ENCODE peak calls at places on chromosomes 2 and 18, in eight cellular contexts. One of them, this sample, is unnamed.

GRCh38 chr2:143345887-143346612 is 216.8 kb downstream of the ARHGAP15 start:
- DNase-seq in pancreas: no peak
- DNase-seq in left lung: no peak
- DNase-seq in fibroblast of mammary gland: no peak
- DNase-seq in ovary: no peak
- DNase-seq in fibroblast of villous mesenchyme: no peak
- DNase-seq in SK-N-SH: no peak
- DNase-seq in cardiac muscle cell: no peak
- DNase-seq in this sample: no peak

GRCh38 chr2:195677884-195678283 is 20.9 kb downstream of the SLC39A10 start:
- DNase-seq in pancreas: no peak
- DNase-seq in left lung: no peak
- DNase-seq in fibroblast of mammary gland: no peak
- DNase-seq in ovary: no peak
- DNase-seq in fibroblast of villous mesenchyme: no peak
- DNase-seq in SK-N-SH: no peak
- DNase-seq in cardiac muscle cell: no peak
- DNase-seq in this sample: no peak

GRCh38 chr2:56053679-56054078 is 130.1 kb upstream of the EFEMP1 start:
- DNase-seq in pancreas: no peak
- DNase-seq in left lung: no peak
- DNase-seq in fibroblast of mammary gland: no peak
- DNase-seq in ovary: no peak
- DNase-seq in fibroblast of villous mesenchyme: no peak
- DNase-seq in SK-N-SH: no peak
- DNase-seq in cardiac muscle cell: no peak
- DNase-seq in this sample: no peak

GRCh38 chr2:96153991-96154431 is 8.8 kb upstream of the DUSP2 start:
- DNase-seq in pancreas: no peak
- DNase-seq in left lung: peak
- DNase-seq in fibroblast of mammary gland: no peak
- DNase-seq in ovary: peak
- DNase-seq in fibroblast of villous mesenchyme: no peak
- DNase-seq in SK-N-SH: peak
- DNase-seq in cardiac muscle cell: no peak
- DNase-seq in this sample: no peak

GRCh38 chr2:220198911-220199310 is 571.5 kb downstream of the SLC4A3 start:
- DNase-seq in pancreas: no peak
- DNase-seq in left lung: no peak
- DNase-seq in fibroblast of mammary gland: peak
- DNase-seq in ovary: peak
- DNase-seq in fibroblast of villous mesenchyme: peak
- DNase-seq in SK-N-SH: no peak
- DNase-seq in cardiac muscle cell: no peak
- DNase-seq in this sample: peak

GRCh38 chr2:189657867-189658266 is 3.4 kb upstream of the ASNSD1 start:
- DNase-seq in pancreas: no peak
- DNase-seq in left lung: peak
- DNase-seq in fibroblast of mammary gland: no peak
- DNase-seq in ovary: peak
- DNase-seq in fibroblast of villous mesenchyme: peak
- DNase-seq in SK-N-SH: no peak
- DNase-seq in cardiac muscle cell: peak
- DNase-seq in this sample: peak

GRCh38 chr2:217804786-217805678 is 197.8 kb downstream of the TNS1 start:
- DNase-seq in pancreas: no peak
- DNase-seq in left lung: no peak
- DNase-seq in fibroblast of mammary gland: no peak
- DNase-seq in ovary: no peak
- DNase-seq in fibroblast of villous mesenchyme: no peak
- DNase-seq in SK-N-SH: peak
- DNase-seq in cardiac muscle cell: no peak
- DNase-seq in this sample: peak

GRCh38 chr2:37471994-37472393 is 127.6 kb downstream of the QPCT start:
- DNase-seq in pancreas: no peak
- DNase-seq in left lung: no peak
- DNase-seq in fibroblast of mammary gland: peak
- DNase-seq in ovary: no peak
- DNase-seq in fibroblast of villous mesenchyme: peak
- DNase-seq in SK-N-SH: no peak
- DNase-seq in cardiac muscle cell: no peak
- DNase-seq in this sample: peak

GRCh38 chr2:106851475-106851874 is 34.5 kb downstream of the ST6GAL2 start:
- DNase-seq in pancreas: no peak
- DNase-seq in left lung: no peak
- DNase-seq in fibroblast of mammary gland: no peak
- DNase-seq in ovary: no peak
- DNase-seq in fibroblast of villous mesenchyme: no peak
- DNase-seq in SK-N-SH: no peak
- DNase-seq in cardiac muscle cell: no peak
- DNase-seq in this sample: no peak

GRCh38 chr2:23618696-23619530 is 233.9 kb downstream of the KLHL29 start:
- DNase-seq in pancreas: peak
- DNase-seq in left lung: peak
- DNase-seq in fibroblast of mammary gland: no peak
- DNase-seq in ovary: no peak
- DNase-seq in fibroblast of villous mesenchyme: no peak
- DNase-seq in SK-N-SH: peak
- DNase-seq in cardiac muscle cell: no peak
- DNase-seq in this sample: peak

GRCh38 chr2:1886405-1886992 is 142.2 kb upstream of the PXDN start:
- DNase-seq in pancreas: no peak
- DNase-seq in left lung: peak
- DNase-seq in fibroblast of mammary gland: peak
- DNase-seq in ovary: peak
- DNase-seq in fibroblast of villous mesenchyme: peak
- DNase-seq in SK-N-SH: peak
- DNase-seq in cardiac muscle cell: peak
- DNase-seq in this sample: peak

DNA sequence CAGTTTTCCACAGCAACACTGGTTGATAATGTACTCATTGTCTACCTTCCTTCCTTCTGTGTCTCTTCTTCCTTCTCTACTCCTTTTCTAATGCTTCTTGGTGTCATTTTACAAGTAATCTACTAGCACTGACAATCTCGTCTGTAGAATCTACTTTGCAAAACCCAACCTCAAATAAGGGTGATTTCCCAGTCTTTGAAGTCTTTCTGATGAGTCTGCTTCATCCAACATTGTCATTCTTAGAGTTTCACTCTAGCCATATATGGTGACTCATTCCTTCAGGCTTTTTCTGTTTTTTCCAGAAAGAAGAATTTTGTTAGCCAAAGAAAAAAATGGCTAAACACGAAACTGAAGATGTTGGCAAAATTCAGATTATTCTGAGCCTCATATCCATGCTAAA is 288.7 kb downstream of the MBD2 start:
- DNase-seq in pancreas: no peak
- DNase-seq in left lung: no peak
- DNase-seq in fibroblast of mammary gland: no peak
- DNase-seq in ovary: no peak
- DNase-seq in fibroblast of villous mesenchyme: no peak
- DNase-seq in SK-N-SH: no peak
- DNase-seq in cardiac muscle cell: no peak
- DNase-seq in this sample: no peak
- H3K4me3 ChIP-seq in pancreas: no peak
- H3K4me3 ChIP-seq in left lung: no peak
- H3K4me3 ChIP-seq in fibroblast of mammary gland: no peak
- H3K4me3 ChIP-seq in ovary: no peak
- H3K4me3 ChIP-seq in fibroblast of villous mesenchyme: no peak
- H3K4me3 ChIP-seq in SK-N-SH: no peak
- H3K4me3 ChIP-seq in cardiac muscle cell: no peak
- H3K4me3 ChIP-seq in this sample: no peak

GRCh38 chr2:231191896-231192872 is 6.2 kb upstream of the ARMC9 start:
- DNase-seq in pancreas: no peak
- DNase-seq in left lung: peak
- DNase-seq in fibroblast of mammary gland: peak
- DNase-seq in ovary: peak
- DNase-seq in fibroblast of villous mesenchyme: peak
- DNase-seq in SK-N-SH: peak
- DNase-seq in cardiac muscle cell: peak
- DNase-seq in this sample: peak
- TF ChIP-seq CTCF in pancreas: no peak
- TF ChIP-seq CTCF in left lung: peak
- TF ChIP-seq CTCF in fibroblast of mammary gland: peak
- TF ChIP-seq CTCF in ovary: peak
- TF ChIP-seq CTCF in fibroblast of villous mesenchyme: peak
- TF ChIP-seq CTCF in SK-N-SH: peak
- TF ChIP-seq CTCF in cardiac muscle cell: peak
- TF ChIP-seq CTCF in this sample: peak

GRCh38 chr18:12033643-12034025 is 52.3 kb downstream of the IMPA2 start:
- DNase-seq in pancreas: no peak
- DNase-seq in left lung: no peak
- DNase-seq in fibroblast of mammary gland: no peak
- DNase-seq in ovary: no peak
- DNase-seq in fibroblast of villous mesenchyme: no peak
- DNase-seq in SK-N-SH: no peak
- DNase-seq in cardiac muscle cell: no peak
- DNase-seq in this sample: no peak

GRCh38 chr18:12035481-12035880 is 54.2 kb downstream of the IMPA2 start:
- DNase-seq in pancreas: no peak
- DNase-seq in left lung: peak
- DNase-seq in fibroblast of mammary gland: no peak
- DNase-seq in ovary: no peak
- DNase-seq in fibroblast of villous mesenchyme: no peak
- DNase-seq in SK-N-SH: no peak
- DNase-seq in cardiac muscle cell: no peak
- DNase-seq in this sample: no peak

GRCh38 chr18:12036201-12036751 is 55.0 kb downstream of the IMPA2 start:
- DNase-seq in pancreas: peak
- DNase-seq in left lung: peak
- DNase-seq in fibroblast of mammary gland: no peak
- DNase-seq in ovary: no peak
- DNase-seq in fibroblast of villous mesenchyme: no peak
- DNase-seq in SK-N-SH: no peak
- DNase-seq in cardiac muscle cell: no peak
- DNase-seq in this sample: no peak

GRCh38 chr18:12032786-12033642 is 51.7 kb downstream of the IMPA2 start:
- DNase-seq in pancreas: no peak
- DNase-seq in left lung: peak
- DNase-seq in fibroblast of mammary gland: peak
- DNase-seq in ovary: no peak
- DNase-seq in fibroblast of villous mesenchyme: peak
- DNase-seq in SK-N-SH: no peak
- DNase-seq in cardiac muscle cell: no peak
- DNase-seq in this sample: peak

GRCh38 chr18:12034241-12035100 is 53.2 kb downstream of the IMPA2 start:
- DNase-seq in pancreas: no peak
- DNase-seq in left lung: peak
- DNase-seq in fibroblast of mammary gland: no peak
- DNase-seq in ovary: no peak
- DNase-seq in fibroblast of villous mesenchyme: no peak
- DNase-seq in SK-N-SH: no peak
- DNase-seq in cardiac muscle cell: no peak
- DNase-seq in this sample: no peak
- H3K4me3 ChIP-seq in pancreas: no peak
- H3K4me3 ChIP-seq in left lung: no peak
- H3K4me3 ChIP-seq in fibroblast of mammary gland: no peak
- H3K4me3 ChIP-seq in ovary: no peak
- H3K4me3 ChIP-seq in fibroblast of villous mesenchyme: no peak
- H3K4me3 ChIP-seq in SK-N-SH: no peak
- H3K4me3 ChIP-seq in cardiac muscle cell: no peak
- H3K4me3 ChIP-seq in this sample: no peak

GRCh38 chr18:57135705-57136104 is 11.2 kb upstream of the BOD1L2 start:
- DNase-seq in pancreas: no peak
- DNase-seq in left lung: no peak
- DNase-seq in fibroblast of mammary gland: no peak
- DNase-seq in ovary: no peak
- DNase-seq in fibroblast of villous mesenchyme: no peak
- DNase-seq in SK-N-SH: no peak
- DNase-seq in cardiac muscle cell: no peak
- DNase-seq in this sample: no peak
- TF ChIP-seq CTCF in pancreas: no peak
- TF ChIP-seq CTCF in left lung: no peak
- TF ChIP-seq CTCF in fibroblast of mammary gland: peak
- TF ChIP-seq CTCF in ovary: no peak
- TF ChIP-seq CTCF in fibroblast of villous mesenchyme: no peak
- TF ChIP-seq CTCF in SK-N-SH: peak
- TF ChIP-seq CTCF in cardiac muscle cell: no peak
- TF ChIP-seq CTCF in this sample: peak

GRCh38 chr18:48743046-48743445 is 204.2 kb downstream of the CTIF start:
- DNase-seq in pancreas: no peak
- DNase-seq in left lung: peak
- DNase-seq in fibroblast of mammary gland: peak
- DNase-seq in ovary: peak
- DNase-seq in fibroblast of villous mesenchyme: peak
- DNase-seq in SK-N-SH: peak
- DNase-seq in cardiac muscle cell: peak
- DNase-seq in this sample: peak
- H3K4me3 ChIP-seq in pancreas: no peak
- H3K4me3 ChIP-seq in left lung: no peak
- H3K4me3 ChIP-seq in fibroblast of mammary gland: no peak
- H3K4me3 ChIP-seq in ovary: no peak
- H3K4me3 ChIP-seq in fibroblast of villous mesenchyme: no peak
- H3K4me3 ChIP-seq in SK-N-SH: no peak
- H3K4me3 ChIP-seq in cardiac muscle cell: no peak
- H3K4me3 ChIP-seq in this sample: peak

DNA sequence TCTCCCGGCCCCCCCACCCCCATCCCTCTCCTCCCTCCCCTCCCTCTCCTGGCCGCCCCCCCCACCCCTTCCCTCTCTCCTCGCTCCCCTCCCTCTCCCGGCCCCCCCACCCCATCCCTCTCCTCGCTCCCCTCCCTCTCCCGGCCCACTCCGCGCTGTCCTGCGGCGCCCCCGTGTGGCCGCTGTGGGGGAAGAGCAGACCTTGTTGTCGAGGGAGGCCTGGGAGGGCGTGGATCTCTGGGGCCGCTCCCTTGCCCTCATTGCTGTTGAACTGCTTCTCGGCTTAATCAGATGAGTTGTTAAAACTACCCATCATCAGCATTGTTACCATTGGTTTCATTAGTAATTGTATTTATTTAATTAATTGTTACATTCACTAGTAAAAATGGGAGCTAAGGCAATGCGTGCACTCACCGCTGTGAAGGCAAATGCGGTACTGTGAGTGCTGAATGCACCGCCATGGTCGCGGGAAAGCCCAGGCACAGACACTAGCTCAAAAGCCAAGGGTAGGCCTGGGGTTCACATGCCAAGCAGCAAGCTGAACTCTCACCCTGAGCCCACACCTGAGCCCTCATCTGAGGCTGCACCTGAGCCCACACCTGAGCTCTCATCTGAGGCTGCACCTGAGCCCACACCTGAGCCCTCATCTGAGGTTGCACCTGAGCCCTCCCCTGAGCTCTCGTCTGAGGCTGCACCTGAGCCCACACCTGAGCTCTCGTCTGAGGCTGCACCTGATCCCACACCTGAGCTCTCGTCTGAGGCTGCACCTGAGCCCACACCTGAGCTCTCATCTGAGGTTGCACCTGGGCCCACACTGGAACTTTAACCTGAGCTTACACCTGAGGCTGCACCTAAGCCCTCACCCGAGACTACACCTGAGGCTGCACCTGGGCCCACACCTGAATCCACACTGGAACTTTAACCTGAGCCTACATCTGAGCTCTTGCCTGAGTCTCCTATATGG is 8.8 kb downstream of the RTP5 start:
- DNase-seq in pancreas: peak
- DNase-seq in left lung: no peak
- DNase-seq in fibroblast of mammary gland: peak
- DNase-seq in ovary: peak
- DNase-seq in fibroblast of villous mesenchyme: peak
- DNase-seq in SK-N-SH: peak
- DNase-seq in cardiac muscle cell: peak
- DNase-seq in this sample: peak
- TF ChIP-seq CTCF in pancreas: peak
- TF ChIP-seq CTCF in left lung: peak
- TF ChIP-seq CTCF in fibroblast of mammary gland: peak
- TF ChIP-seq CTCF in ovary: peak
- TF ChIP-seq CTCF in fibroblast of villous mesenchyme: peak
- TF ChIP-seq CTCF in SK-N-SH: peak
- TF ChIP-seq CTCF in cardiac muscle cell: peak
- TF ChIP-seq CTCF in this sample: peak

GRCh38 chr2:171318463-171318934 is 115.3 kb downstream of the METTL8 start:
- DNase-seq in pancreas: no peak
- DNase-seq in left lung: no peak
- DNase-seq in fibroblast of mammary gland: no peak
- DNase-seq in ovary: no peak
- DNase-seq in fibroblast of villous mesenchyme: no peak
- DNase-seq in SK-N-SH: no peak
- DNase-seq in cardiac muscle cell: peak
- DNase-seq in this sample: peak
- H3K4me3 ChIP-seq in pancreas: no peak
- H3K4me3 ChIP-seq in left lung: no peak
- H3K4me3 ChIP-seq in fibroblast of mammary gland: no peak
- H3K4me3 ChIP-seq in ovary: no peak
- H3K4me3 ChIP-seq in fibroblast of villous mesenchyme: no peak
- H3K4me3 ChIP-seq in SK-N-SH: no peak
- H3K4me3 ChIP-seq in cardiac muscle cell: no peak
- H3K4me3 ChIP-seq in this sample: no peak